ENCODE peak calls at places on chromosomes 11 and 22, in nine cellular contexts. O, P, X, Q, W, A, I, T and K are unnamed samples.

GRCh38 chr11:102391549-102392237 is 44.7 kb downstream of the BIRC2 start:
- DNase-seq in O (no peak), P (no peak), X (no peak), Q (no peak), W (no peak), A (no peak), I (no peak), T (no peak), K (no peak)

GRCh38 chr22:24482586-24482985 is 12.5 kb upstream of the UPB1 start:
- DNase-seq in O (peak), P (peak), X (peak), Q (no peak), W (no peak), A (no peak), I (no peak), T (peak), K (peak)

GRCh38 chr22:24066872-24067271 is 55.8 kb downstream of the CABIN1 start:
- DNase-seq in O (no peak), P (no peak), X (no peak), Q (no peak), W (no peak), A (no peak), I (no peak), T (no peak), K (no peak)

GRCh38 chr22:45844009-45844408 is 133.0 kb downstream of the WNT7B start:
- DNase-seq in O (peak), P (no peak), X (no peak), Q (no peak), W (no peak), A (no peak), I (no peak), T (no peak), K (no peak)

GRCh38 chr11:95911369-95911759 is 12.5 kb downstream of the MTMR2 start:
- DNase-seq in O (no peak), P (no peak), X (no peak), Q (no peak), W (no peak), A (no peak), I (no peak), T (no peak), K (no peak)

GRCh38 chr22:27913162-27913741 is 5.8 kb downstream of the PITPNB start:
- DNase-seq in O (peak), P (peak), X (peak), Q (peak), W (no peak), A (peak), I (no peak), T (peak), K (no peak)

GRCh38 chr11:67053896-67054850 is 2.5 kb upstream of the RHOD start:
- DNase-seq in O (peak), P (peak), X (peak), Q (peak), W (no peak), A (no peak), I (no peak), T (peak), K (peak)

GRCh38 chr11:12377106-12377823 is at the start of gene PARVA:
- DNase-seq in O (peak), P (peak), X (peak), Q (peak), W (peak), A (peak), I (no peak), T (peak), K (peak)

GRCh38 chr22:47408409-47408808 is 646.0 kb downstream of the TBC1D22A start:
- DNase-seq in O (peak), P (no peak), X (no peak), Q (no peak), W (no peak), A (no peak), I (no peak), T (no peak), K (no peak)

GRCh38 chr11:12746593-12747097 is 72.4 kb downstream of the TEAD1 start:
- DNase-seq in O (peak), P (peak), X (peak), Q (peak), W (peak), A (peak), I (no peak), T (peak), K (peak)

GRCh38 chr22:36334838-36335603 is 52.7 kb downstream of the MYH9 start:
- DNase-seq in O (peak), P (peak), X (peak), Q (peak), W (no peak), A (no peak), I (peak), T (peak), K (peak)

GRCh38 chr11:57405271-57405890 is 14.9 kb upstream of the PRG2 start:
- DNase-seq in O (no peak), P (no peak), X (no peak), Q (no peak), W (no peak), A (no peak), I (no peak), T (no peak), K (no peak)

GRCh38 chr11:11038339-11039248 is 180.7 kb upstream of the ZBED5 start:
- DNase-seq in O (no peak), P (no peak), X (no peak), Q (no peak), W (no peak), A (no peak), I (no peak), T (no peak), K (no peak)

GRCh38 chr22:23826510-23827350 is 12.1 kb downstream of the DERL3 start:
- DNase-seq in O (no peak), P (no peak), X (peak), Q (peak), W (no peak), A (peak), I (peak), T (peak), K (peak)

GRCh38 chr11:60641940-60642339 is 57.5 kb upstream of the MS4A8 start:
- DNase-seq in O (no peak), P (no peak), X (no peak), Q (no peak), W (no peak), A (no peak), I (no peak), T (no peak), K (no peak)

GRCh38 chr22:29216873-29217666 is 11.4 kb downstream of the EMID1 start:
- DNase-seq in O (no peak), P (peak), X (peak), Q (peak), W (no peak), A (no peak), I (peak), T (peak), K (no peak)

GRCh38 chr11:7538466-7539454 is 25.0 kb downstream of the PPFIBP2 start:
- DNase-seq in O (no peak), P (no peak), X (no peak), Q (no peak), W (no peak), A (no peak), I (no peak), T (no peak), K (no peak)

GRCh38 chr11:27296406-27296994 is 66.5 kb downstream of the CCDC34 start:
- DNase-seq in O (peak), P (peak), X (peak), Q (peak), W (peak), A (no peak), I (no peak), T (peak), K (peak)

GRCh38 chr11:81658722-81659121 is 1074.9 kb downstream of the FAM181B start:
- DNase-seq in O (peak), P (peak), X (peak), Q (peak), W (no peak), A (no peak), I (no peak), T (peak), K (peak)

GRCh38 chr22:49269371-49269770 is 558.3 kb downstream of the BRD1 start:
- DNase-seq in O (peak), P (no peak), X (no peak), Q (no peak), W (no peak), A (no peak), I (no peak), T (no peak), K (no peak)

GRCh38 chr11:125201525-125202121 is 37.1 kb downstream of the PKNOX2 start:
- DNase-seq in O (peak), P (peak), X (peak), Q (peak), W (no peak), A (no peak), I (peak), T (no peak), K (no peak)

GRCh38 chr22:33519140-33519973 is 400.9 kb downstream of the LARGE1 start:
- DNase-seq in O (peak), P (peak), X (peak), Q (peak), W (no peak), A (peak), I (no peak), T (peak), K (peak)

GRCh38 chr11:2589538-2589934 is 110.3 kb downstream of the KCNQ1OT1 start:
- DNase-seq in O (no peak), P (no peak), X (no peak), Q (peak), W (no peak), A (peak), I (no peak), T (no peak), K (no peak)

GRCh38 chr11:14288189-14288935 is 70.6 kb downstream of the RRAS2 start:
- DNase-seq in O (no peak), P (peak), X (peak), Q (no peak), W (no peak), A (no peak), I (no peak), T (peak), K (peak)
- H3K4me3 ChIP-seq in O (no peak), P (no peak), X (peak), Q (no peak), W (no peak), A (no peak), I (no peak), T (no peak), K (no peak)

GRCh38 chr22:50627452-50627913 is 469 bp downstream of the ARSA start:
- DNase-seq in O (peak), P (no peak), X (no peak), Q (no peak), W (no peak), A (no peak), I (peak), T (no peak), K (no peak)

GRCh38 chr22:50627914-50628542 is at the start of gene ARSA:
- DNase-seq in O (peak), P (peak), X (peak), Q (peak), W (no peak), A (peak), I (peak), T (peak), K (peak)

GRCh38 chr22:50625568-50626313 is 2.2 kb downstream of the ARSA start:
- DNase-seq in O (no peak), P (no peak), X (no peak), Q (no peak), W (no peak), A (no peak), I (peak), T (no peak), K (no peak)

GRCh38 chr22:50626314-50626855 is 1.6 kb downstream of the ARSA start:
- DNase-seq in O (no peak), P (no peak), X (no peak), Q (peak), W (no peak), A (no peak), I (peak), T (no peak), K (no peak)

GRCh38 chr22:50626856-50627451 is 998 bp downstream of the ARSA start:
- DNase-seq in O (no peak), P (no peak), X (no peak), Q (peak), W (no peak), A (no peak), I (peak), T (no peak), K (no peak)
- H3K4me3 ChIP-seq in O (no peak), P (peak), X (peak), Q (peak), W (peak), A (peak), I (peak), T (peak), K (peak)

DNA sequence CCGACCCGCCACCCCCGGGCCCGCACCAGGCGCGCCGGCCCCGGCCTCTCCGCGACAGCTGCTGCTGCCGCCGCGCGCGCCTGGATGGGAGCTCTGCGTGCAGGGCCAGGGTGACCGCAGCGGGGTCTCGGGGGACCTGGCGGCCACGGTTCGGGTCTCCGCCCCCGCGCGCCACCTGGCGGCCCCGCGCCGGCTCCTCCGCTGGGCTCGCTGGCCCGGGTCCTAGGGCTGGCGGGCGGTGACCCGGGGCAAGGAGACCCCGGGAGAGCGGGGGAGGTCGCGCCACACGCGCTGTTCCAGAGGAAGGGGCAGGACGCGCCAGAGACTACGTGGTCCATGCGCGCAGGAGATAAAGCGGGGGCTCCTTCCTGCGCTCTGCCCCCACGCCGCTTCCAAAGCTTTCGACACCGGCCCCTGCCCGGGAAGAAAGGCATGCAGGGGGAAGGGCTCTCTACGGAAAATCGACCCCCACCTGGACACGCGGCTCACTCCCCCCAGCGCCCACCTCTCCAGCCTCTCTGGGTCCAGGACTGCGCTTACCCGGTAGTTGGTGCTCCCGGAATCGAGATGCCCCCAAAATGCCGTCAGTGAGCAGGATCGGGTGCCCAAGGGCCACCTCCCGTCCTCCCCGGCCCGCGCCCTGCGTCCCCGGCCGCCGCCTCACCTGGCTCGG is 480 bp downstream of the SHANK2 start:
- DNase-seq in O (peak), P (no peak), X (no peak), Q (peak), W (no peak), A (no peak), I (peak), T (no peak), K (no peak)
- H3K4me3 ChIP-seq in O (peak), P (peak), X (peak), Q (peak), W (peak), A (peak), I (peak), T (peak), K (peak)

DNA sequence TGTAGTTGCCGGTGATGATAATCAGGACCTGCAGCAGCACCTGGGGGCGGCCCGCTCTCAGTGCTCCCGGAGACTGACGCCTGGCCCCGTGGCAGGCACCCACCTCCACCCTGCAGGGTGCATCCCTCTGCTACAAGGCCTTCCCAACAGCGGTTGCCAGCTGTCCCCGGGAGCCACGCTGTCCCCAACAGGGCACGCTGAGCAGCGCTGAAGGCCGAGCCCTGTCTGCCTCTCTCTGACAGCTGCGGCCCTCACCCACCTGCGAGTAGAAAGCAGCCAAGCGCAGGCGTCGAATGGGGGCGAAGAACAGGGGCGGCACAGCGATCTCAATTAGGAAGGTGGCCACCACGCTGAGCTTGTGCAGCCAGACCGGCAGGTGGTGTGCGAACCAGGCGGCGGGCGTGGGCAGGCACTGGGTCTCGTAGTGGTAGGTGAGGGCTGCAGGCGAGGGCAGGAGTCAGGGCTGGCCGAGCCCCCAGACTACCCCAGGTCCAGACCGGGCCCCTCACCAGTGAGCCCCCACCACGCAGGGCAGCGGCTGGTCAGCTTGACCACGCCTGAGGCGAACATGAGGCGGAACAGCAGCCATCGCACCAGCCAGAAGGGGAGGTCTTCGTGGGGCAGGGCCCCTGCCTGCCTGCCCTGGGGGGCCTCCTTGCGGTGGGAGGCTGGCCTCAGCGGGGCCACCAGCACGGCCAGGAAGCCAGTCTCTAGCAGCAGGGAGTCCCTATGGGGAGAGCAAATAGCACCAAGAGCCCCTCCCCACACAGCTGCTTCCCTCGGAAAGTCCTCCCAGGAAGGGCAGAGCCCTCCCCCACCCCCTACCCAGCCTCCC is 1.5 kb downstream of the LMF2 start:
- DNase-seq in O (no peak), P (no peak), X (no peak), Q (peak), W (no peak), A (no peak), I (peak), T (no peak), K (no peak)
- H3K4me3 ChIP-seq in O (no peak), P (peak), X (peak), Q (no peak), W (peak), A (peak), I (peak), T (peak), K (peak)

GRCh38 chr11:32333335-32333991 is 101.9 kb downstream of the WT1 start:
- DNase-seq in O (peak), P (peak), X (peak), Q (peak), W (no peak), A (peak), I (peak), T (peak), K (peak)
- H3K4me3 ChIP-seq in O (peak), P (peak), X (peak), Q (peak), W (no peak), A (peak), I (peak), T (peak), K (peak)

DNA sequence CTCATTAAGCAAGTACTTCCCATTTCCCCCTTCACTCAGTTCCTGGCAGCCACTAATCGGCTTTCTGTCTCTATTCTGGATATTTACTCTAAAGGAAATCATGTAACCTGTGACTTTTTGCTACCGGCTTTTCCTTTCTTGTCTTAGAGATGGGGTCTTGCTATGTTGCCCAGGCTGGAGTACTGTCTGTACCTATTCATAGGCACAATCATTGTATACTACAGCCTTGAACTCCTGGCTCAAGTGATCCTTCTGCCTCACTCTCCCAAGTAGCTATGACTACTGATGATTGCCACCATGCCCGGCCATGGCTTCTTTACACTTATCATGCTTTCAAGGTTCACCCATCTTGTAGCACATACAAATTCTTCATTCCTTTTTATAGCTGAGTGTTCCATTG is 12.4 kb downstream of the SLC25A17 start:
- DNase-seq in O (no peak), P (no peak), X (no peak), Q (no peak), W (no peak), A (no peak), I (no peak), T (no peak), K (no peak)
- H3K4me3 ChIP-seq in O (no peak), P (no peak), X (no peak), Q (no peak), W (no peak), A (no peak), I (no peak), T (no peak), K (no peak)